ENCODE peak calls at places on chromosomes 5 and 9, in eight cellular contexts. One of them, this sample, is unnamed.

GRCh38 chr5:136022965-136023364 is 5.8 kb upstream of the TGFBI start:
- DNase-seq in fibroblast of lung: peak
- DNase-seq in OCI-LY7: no peak
- DNase-seq in cardiac fibroblast: no peak
- DNase-seq in A549: no peak
- DNase-seq in ovary: no peak
- DNase-seq in AG09309: no peak
- DNase-seq in bronchial epithelial cell: no peak
- DNase-seq in this sample: no peak

GRCh38 chr5:1409386-1410110 is 35.7 kb downstream of the SLC6A3 start:
- DNase-seq in fibroblast of lung: peak
- DNase-seq in OCI-LY7: peak
- DNase-seq in cardiac fibroblast: peak
- DNase-seq in A549: no peak
- DNase-seq in ovary: no peak
- DNase-seq in AG09309: no peak
- DNase-seq in bronchial epithelial cell: no peak
- DNase-seq in this sample: peak

GRCh38 chr9:95508242-95508967 is 8.4 kb downstream of the PTCH1 start:
- DNase-seq in fibroblast of lung: peak
- DNase-seq in OCI-LY7: peak
- DNase-seq in cardiac fibroblast: peak
- DNase-seq in A549: no peak
- DNase-seq in ovary: peak
- DNase-seq in AG09309: no peak
- DNase-seq in bronchial epithelial cell: no peak
- DNase-seq in this sample: no peak

GRCh38 chr5:372911-373709 is 51.6 kb downstream of the AHRR start:
- DNase-seq in fibroblast of lung: peak
- DNase-seq in OCI-LY7: no peak
- DNase-seq in cardiac fibroblast: no peak
- DNase-seq in A549: no peak
- DNase-seq in ovary: no peak
- DNase-seq in AG09309: no peak
- DNase-seq in bronchial epithelial cell: no peak
- DNase-seq in this sample: no peak

GRCh38 chr9:110142868-110143866 is 64.8 kb downstream of the C9orf152 start:
- DNase-seq in fibroblast of lung: no peak
- DNase-seq in OCI-LY7: peak
- DNase-seq in cardiac fibroblast: no peak
- DNase-seq in A549: no peak
- DNase-seq in ovary: no peak
- DNase-seq in AG09309: no peak
- DNase-seq in bronchial epithelial cell: no peak
- DNase-seq in this sample: no peak

GRCh38 chr9:36161187-36161586 is 8.0 kb upstream of the CCIN start:
- DNase-seq in fibroblast of lung: peak
- DNase-seq in OCI-LY7: no peak
- DNase-seq in cardiac fibroblast: no peak
- DNase-seq in A549: no peak
- DNase-seq in ovary: no peak
- DNase-seq in AG09309: no peak
- DNase-seq in bronchial epithelial cell: no peak
- DNase-seq in this sample: no peak

GRCh38 chr9:101566904-101567724 is 27.7 kb downstream of the PPP3R2 start:
- DNase-seq in fibroblast of lung: peak
- DNase-seq in OCI-LY7: peak
- DNase-seq in cardiac fibroblast: peak
- DNase-seq in A549: peak
- DNase-seq in ovary: no peak
- DNase-seq in AG09309: peak
- DNase-seq in bronchial epithelial cell: peak
- DNase-seq in this sample: no peak

GRCh38 chr5:151470440-151470839 is 23.0 kb downstream of the SLC36A1 start:
- DNase-seq in fibroblast of lung: peak
- DNase-seq in OCI-LY7: no peak
- DNase-seq in cardiac fibroblast: peak
- DNase-seq in A549: no peak
- DNase-seq in ovary: no peak
- DNase-seq in AG09309: peak
- DNase-seq in bronchial epithelial cell: no peak
- DNase-seq in this sample: no peak

GRCh38 chr5:64632251-64632650 is 58.1 kb upstream of the SHISAL2B start:
- DNase-seq in fibroblast of lung: peak
- DNase-seq in OCI-LY7: no peak
- DNase-seq in cardiac fibroblast: peak
- DNase-seq in A549: no peak
- DNase-seq in ovary: no peak
- DNase-seq in AG09309: no peak
- DNase-seq in bronchial epithelial cell: no peak
- DNase-seq in this sample: peak

GRCh38 chr5:45696206-45696836 is at the start of gene HCN1:
- DNase-seq in fibroblast of lung: peak
- DNase-seq in OCI-LY7: no peak
- DNase-seq in cardiac fibroblast: peak
- DNase-seq in A549: peak
- DNase-seq in ovary: peak
- DNase-seq in AG09309: peak
- DNase-seq in bronchial epithelial cell: peak
- DNase-seq in this sample: peak

GRCh38 chr9:100498592-100498991 is 25.6 kb downstream of the TMEFF1 start:
- DNase-seq in fibroblast of lung: peak
- DNase-seq in OCI-LY7: no peak
- DNase-seq in cardiac fibroblast: peak
- DNase-seq in A549: no peak
- DNase-seq in ovary: no peak
- DNase-seq in AG09309: no peak
- DNase-seq in bronchial epithelial cell: peak
- DNase-seq in this sample: no peak

GRCh38 chr5:75457691-75458090 is 53.7 kb downstream of the CERT1 start:
- DNase-seq in fibroblast of lung: no peak
- DNase-seq in OCI-LY7: no peak
- DNase-seq in cardiac fibroblast: no peak
- DNase-seq in A549: no peak
- DNase-seq in ovary: no peak
- DNase-seq in AG09309: no peak
- DNase-seq in bronchial epithelial cell: peak
- DNase-seq in this sample: no peak

GRCh38 chr5:16920109-16920816 is 15.8 kb downstream of the MYO10 start:
- DNase-seq in fibroblast of lung: no peak
- DNase-seq in OCI-LY7: no peak
- DNase-seq in cardiac fibroblast: no peak
- DNase-seq in A549: no peak
- DNase-seq in ovary: no peak
- DNase-seq in AG09309: no peak
- DNase-seq in bronchial epithelial cell: peak
- DNase-seq in this sample: no peak

GRCh38 chr5:179865471-179866240 is 7.0 kb upstream of the MRNIP start:
- DNase-seq in fibroblast of lung: no peak
- DNase-seq in OCI-LY7: no peak
- DNase-seq in cardiac fibroblast: no peak
- DNase-seq in A549: no peak
- DNase-seq in ovary: no peak
- DNase-seq in AG09309: no peak
- DNase-seq in bronchial epithelial cell: peak
- DNase-seq in this sample: no peak

GRCh38 chr5:45512521-45512920 is 183.7 kb downstream of the HCN1 start:
- DNase-seq in fibroblast of lung: no peak
- DNase-seq in OCI-LY7: no peak
- DNase-seq in cardiac fibroblast: no peak
- DNase-seq in A549: no peak
- DNase-seq in ovary: no peak
- DNase-seq in AG09309: no peak
- DNase-seq in bronchial epithelial cell: no peak
- DNase-seq in this sample: no peak

GRCh38 chr5:63131618-63132285 is 553.1 kb downstream of the LRRC70 start:
- DNase-seq in fibroblast of lung: peak
- DNase-seq in OCI-LY7: no peak
- DNase-seq in cardiac fibroblast: peak
- DNase-seq in A549: no peak
- DNase-seq in ovary: no peak
- DNase-seq in AG09309: no peak
- DNase-seq in bronchial epithelial cell: peak
- DNase-seq in this sample: no peak

GRCh38 chr9:4099961-4100360 is 199.9 kb downstream of the GLIS3 start:
- DNase-seq in fibroblast of lung: no peak
- DNase-seq in OCI-LY7: no peak
- DNase-seq in cardiac fibroblast: peak
- DNase-seq in A549: no peak
- DNase-seq in ovary: no peak
- DNase-seq in AG09309: peak
- DNase-seq in bronchial epithelial cell: no peak
- DNase-seq in this sample: no peak

GRCh38 chr5:136526021-136526420 is 160.7 kb upstream of the TRPC7 start:
- DNase-seq in fibroblast of lung: no peak
- DNase-seq in OCI-LY7: no peak
- DNase-seq in cardiac fibroblast: no peak
- DNase-seq in A549: no peak
- DNase-seq in ovary: no peak
- DNase-seq in AG09309: no peak
- DNase-seq in bronchial epithelial cell: no peak
- DNase-seq in this sample: no peak

DNA sequence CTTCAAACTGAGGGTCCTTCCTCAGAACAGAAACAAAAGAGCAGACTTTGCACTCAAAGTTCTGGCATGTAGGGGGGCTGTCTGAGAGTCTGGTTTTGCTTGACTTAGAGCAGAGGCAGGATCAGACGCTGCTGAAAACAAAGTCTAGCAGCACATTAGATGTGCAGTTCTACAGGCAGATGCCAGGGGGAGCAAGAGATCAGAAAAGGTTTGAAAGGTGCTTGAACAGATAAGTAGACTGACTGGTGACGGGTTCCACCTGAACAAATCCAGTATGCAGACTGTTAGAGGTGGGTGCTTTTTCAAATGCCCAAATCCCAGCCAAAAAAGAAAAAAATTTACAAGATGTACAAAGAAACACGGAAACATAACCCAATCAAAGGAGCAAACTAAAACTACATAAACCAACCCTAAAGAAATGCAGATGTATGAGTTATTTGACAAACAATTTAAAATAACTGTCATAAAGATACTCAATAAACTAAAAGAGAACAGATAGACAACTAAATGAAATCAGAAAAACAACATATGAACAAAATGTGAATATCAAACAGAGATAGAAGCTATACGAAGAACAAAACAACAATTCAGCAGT is 194.7 kb upstream of the FREM1 start:
- DNase-seq in fibroblast of lung: peak
- DNase-seq in OCI-LY7: peak
- DNase-seq in cardiac fibroblast: peak
- DNase-seq in A549: peak
- DNase-seq in ovary: no peak
- DNase-seq in AG09309: peak
- DNase-seq in bronchial epithelial cell: peak
- DNase-seq in this sample: no peak
- TF ChIP-seq CTCF in fibroblast of lung: peak
- TF ChIP-seq CTCF in OCI-LY7: peak
- TF ChIP-seq CTCF in cardiac fibroblast: peak
- TF ChIP-seq CTCF in A549: peak
- TF ChIP-seq CTCF in ovary: no peak
- TF ChIP-seq CTCF in AG09309: peak
- TF ChIP-seq CTCF in bronchial epithelial cell: peak
- TF ChIP-seq CTCF in this sample: peak

GRCh38 chr9:116156621-116157314 is 3.2 kb downstream of the PAPPA start:
- DNase-seq in fibroblast of lung: peak
- DNase-seq in OCI-LY7: no peak
- DNase-seq in cardiac fibroblast: peak
- DNase-seq in A549: peak
- DNase-seq in ovary: peak
- DNase-seq in AG09309: peak
- DNase-seq in bronchial epithelial cell: peak
- DNase-seq in this sample: peak

GRCh38 chr9:116154334-116154975 is 864 bp downstream of the PAPPA start:
- DNase-seq in fibroblast of lung: no peak
- DNase-seq in OCI-LY7: no peak
- DNase-seq in cardiac fibroblast: no peak
- DNase-seq in A549: no peak
- DNase-seq in ovary: peak
- DNase-seq in AG09309: no peak
- DNase-seq in bronchial epithelial cell: no peak
- DNase-seq in this sample: no peak

GRCh38 chr9:116153765-116154333 is at the start of gene PAPPA:
- DNase-seq in fibroblast of lung: no peak
- DNase-seq in OCI-LY7: no peak
- DNase-seq in cardiac fibroblast: no peak
- DNase-seq in A549: no peak
- DNase-seq in ovary: peak
- DNase-seq in AG09309: no peak
- DNase-seq in bronchial epithelial cell: no peak
- DNase-seq in this sample: no peak

GRCh38 chr9:116155700-116156045 is 2.1 kb downstream of the PAPPA start:
- DNase-seq in fibroblast of lung: peak
- DNase-seq in OCI-LY7: no peak
- DNase-seq in cardiac fibroblast: no peak
- DNase-seq in A549: no peak
- DNase-seq in ovary: no peak
- DNase-seq in AG09309: no peak
- DNase-seq in bronchial epithelial cell: no peak
- DNase-seq in this sample: no peak

GRCh38 chr9:116154976-116155699 is 1.5 kb downstream of the PAPPA start:
- DNase-seq in fibroblast of lung: peak
- DNase-seq in OCI-LY7: no peak
- DNase-seq in cardiac fibroblast: peak
- DNase-seq in A549: no peak
- DNase-seq in ovary: peak
- DNase-seq in AG09309: no peak
- DNase-seq in bronchial epithelial cell: no peak
- DNase-seq in this sample: peak
- H3K4me3 ChIP-seq in fibroblast of lung: peak
- H3K4me3 ChIP-seq in OCI-LY7: no peak
- H3K4me3 ChIP-seq in cardiac fibroblast: peak
- H3K4me3 ChIP-seq in A549: peak
- H3K4me3 ChIP-seq in ovary: peak
- H3K4me3 ChIP-seq in AG09309: peak
- H3K4me3 ChIP-seq in bronchial epithelial cell: no peak
- H3K4me3 ChIP-seq in this sample: peak

DNA sequence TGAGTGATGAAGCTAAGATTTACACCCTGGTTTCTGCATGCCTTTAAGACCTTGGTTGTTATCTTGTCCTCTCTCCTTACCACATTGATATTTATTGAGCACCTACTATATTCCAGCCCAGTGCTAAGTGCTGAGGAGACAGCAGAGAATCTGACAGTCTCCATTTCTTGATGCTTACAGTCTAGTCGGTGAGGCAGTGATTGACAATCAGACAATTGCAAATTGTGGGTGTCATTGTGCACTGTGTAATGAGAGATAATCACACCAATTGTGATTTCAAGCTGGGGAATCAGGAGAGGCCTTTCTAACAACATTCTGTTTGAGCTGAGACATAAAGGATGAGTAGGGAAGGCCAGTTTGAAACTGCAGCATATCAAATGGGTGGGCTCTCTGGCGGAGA is 41.7 kb upstream of the PPARGC1B start:
- DNase-seq in fibroblast of lung: no peak
- DNase-seq in OCI-LY7: no peak
- DNase-seq in cardiac fibroblast: no peak
- DNase-seq in A549: no peak
- DNase-seq in ovary: no peak
- DNase-seq in AG09309: no peak
- DNase-seq in bronchial epithelial cell: no peak
- DNase-seq in this sample: no peak
- TF ChIP-seq CTCF in fibroblast of lung: no peak
- TF ChIP-seq CTCF in OCI-LY7: no peak
- TF ChIP-seq CTCF in cardiac fibroblast: no peak
- TF ChIP-seq CTCF in A549: no peak
- TF ChIP-seq CTCF in ovary: no peak
- TF ChIP-seq CTCF in AG09309: no peak
- TF ChIP-seq CTCF in bronchial epithelial cell: no peak
- TF ChIP-seq CTCF in this sample: no peak

GRCh38 chr5:174732040-174733020 is 7.9 kb downstream of the MSX2 start:
- DNase-seq in fibroblast of lung: no peak
- DNase-seq in OCI-LY7: no peak
- DNase-seq in cardiac fibroblast: no peak
- DNase-seq in A549: no peak
- DNase-seq in ovary: no peak
- DNase-seq in AG09309: no peak
- DNase-seq in bronchial epithelial cell: no peak
- DNase-seq in this sample: no peak
- H3K4me3 ChIP-seq in fibroblast of lung: no peak
- H3K4me3 ChIP-seq in OCI-LY7: no peak
- H3K4me3 ChIP-seq in cardiac fibroblast: no peak
- H3K4me3 ChIP-seq in A549: no peak
- H3K4me3 ChIP-seq in ovary: no peak
- H3K4me3 ChIP-seq in AG09309: no peak
- H3K4me3 ChIP-seq in bronchial epithelial cell: no peak
- H3K4me3 ChIP-seq in this sample: no peak

This sample was measured in HFF-Myc.